ENCODE peak calls at places on chromosome 19, in seven cellular contexts. P is H7; Z is stimulated activated naive B cell treated with anti-CD40 and anti-IgM and Interleukin-4, amounts not matched to agents 10 μg/mL and 1 μg/mL and 100 μg/mL, for 72 hours; L is progenitor cell of endocrine pancreas; E is GM23248; M is A549; I is HEK293T. F is an unnamed sample.

GRCh38 chr19:19532806-19533701 is 4.3 kb downstream of the YJEFN3 start:
- DNase-seq in I (no peak), Z (no peak), M (no peak), P (no peak), L (no peak), E (no peak), F (no peak)

GRCh38 chr19:45657520-45658163 is 10.4 kb upstream of the GIPR start:
- DNase-seq in L (peak), I (no peak), P (peak), M (no peak), Z (no peak), E (no peak), F (no peak)

GRCh38 chr19:13665125-13665903 is 99.0 kb upstream of the MRI1 start:
- DNase-seq in L (no peak), I (no peak), P (no peak), Z (peak), E (no peak), M (no peak), F (no peak)

GRCh38 chr19:32675720-32676185 is at the start of gene RGS9BP:
- DNase-seq in I (peak), E (peak), P (peak), M (peak), L (peak), Z (peak), F (peak)

GRCh38 chr19:51356159-51356801 is 9.9 kb downstream of the ETFB start:
- DNase-seq in I (no peak), L (no peak), M (no peak), P (no peak), E (no peak), Z (no peak), F (no peak)

GRCh38 chr19:10888421-10888866 is 17.1 kb downstream of the CARM1 start:
- DNase-seq in M (no peak), P (peak), Z (no peak), L (no peak), E (no peak), I (no peak), F (no peak)

GRCh38 chr19:1863638-1864479 is 480 bp upstream of the KLF16 start:
- DNase-seq in Z (peak), E (peak), P (peak), M (peak), I (peak), L (peak), F (peak)

GRCh38 chr19:33404506-33404905 is 31.0 kb downstream of the CEBPG start:
- DNase-seq in I (no peak), E (no peak), L (no peak), M (no peak), P (peak), Z (no peak), F (peak)

GRCh38 chr19:10651821-10652220 is 2.3 kb upstream of the ILF3 start:
- DNase-seq in E (no peak), P (no peak), Z (no peak), I (no peak), L (no peak), M (no peak), F (no peak)

GRCh38 chr19:14149509-14149994 is 13.2 kb upstream of the ASF1B start:
- DNase-seq in M (no peak), L (no peak), E (peak), I (no peak), P (peak), Z (no peak), F (peak)

GRCh38 chr19:33376423-33376822 is 2.9 kb downstream of the CEBPG start:
- DNase-seq in M (peak), E (peak), Z (no peak), L (no peak), P (no peak), I (no peak), F (no peak)

GRCh38 chr19:18414504-18415176 is 4.6 kb upstream of the SSBP4 start:
- DNase-seq in L (no peak), P (peak), M (peak), E (peak), I (no peak), Z (no peak), F (peak)

GRCh38 chr19:1066251-1066747 is 668 bp upstream of the ARHGAP45 start:
- DNase-seq in P (no peak), E (no peak), I (no peak), M (no peak), Z (no peak), L (no peak), F (peak)

F was measured in lower lobe of right lung.